ENCODE peak calls at places on chromosomes 16 and 17, in four cellular contexts. U, C, F and G are unnamed samples.
A peak's percentile ranks its signal among the peaks of the same experiment; 100 is the strongest.

GRCh38 chr17:8391711-8392110 is 5.9 kb downstream of the RNF222 start:
- DNase-seq in C (no peak), U (no peak), F (no peak), G (no peak)

GRCh38 chr16:11586856-11587642 is at the start of gene LITAF:
- DNase-seq in F (peak; percentile 55), U (peak; percentile 55), C (no peak), G (peak; percentile 59)

GRCh38 chr17:58330997-58331814 is 2.6 kb upstream of the TSPOAP1 start:
- DNase-seq in F (peak; percentile 92), C (no peak), U (no peak), G (peak; percentile 12)

GRCh38 chr16:30663820-30664528 is 5.7 kb downstream of the FBRS start:
- DNase-seq in C (no peak), F (no peak), U (no peak), G (no peak)

GRCh38 chr17:68533887-68534700 is 21.9 kb downstream of the PRKAR1A start:
- DNase-seq in C (no peak), F (no peak), U (no peak), G (no peak)

GRCh38 chr17:72634621-72635020 is 457.9 kb downstream of the SLC39A11 start:
- DNase-seq in C (no peak), U (no peak), F (no peak), G (no peak)

GRCh38 chr16:68086336-68086821 is 1.2 kb downstream of the NFATC3 start:
- DNase-seq in U (peak; percentile 25), C (peak; percentile 69), F (peak; percentile 65), G (no peak)

GRCh38 chr17:57810740-57811632 is 38.9 kb downstream of the MRPS23 start:
- DNase-seq in U (peak; percentile 37), C (peak; percentile 25), F (no peak), G (no peak)

GRCh38 chr17:4928881-4929280 is 3.2 kb upstream of the GP1BA start:
- DNase-seq in F (no peak), C (no peak), U (no peak), G (no peak)

DNA sequence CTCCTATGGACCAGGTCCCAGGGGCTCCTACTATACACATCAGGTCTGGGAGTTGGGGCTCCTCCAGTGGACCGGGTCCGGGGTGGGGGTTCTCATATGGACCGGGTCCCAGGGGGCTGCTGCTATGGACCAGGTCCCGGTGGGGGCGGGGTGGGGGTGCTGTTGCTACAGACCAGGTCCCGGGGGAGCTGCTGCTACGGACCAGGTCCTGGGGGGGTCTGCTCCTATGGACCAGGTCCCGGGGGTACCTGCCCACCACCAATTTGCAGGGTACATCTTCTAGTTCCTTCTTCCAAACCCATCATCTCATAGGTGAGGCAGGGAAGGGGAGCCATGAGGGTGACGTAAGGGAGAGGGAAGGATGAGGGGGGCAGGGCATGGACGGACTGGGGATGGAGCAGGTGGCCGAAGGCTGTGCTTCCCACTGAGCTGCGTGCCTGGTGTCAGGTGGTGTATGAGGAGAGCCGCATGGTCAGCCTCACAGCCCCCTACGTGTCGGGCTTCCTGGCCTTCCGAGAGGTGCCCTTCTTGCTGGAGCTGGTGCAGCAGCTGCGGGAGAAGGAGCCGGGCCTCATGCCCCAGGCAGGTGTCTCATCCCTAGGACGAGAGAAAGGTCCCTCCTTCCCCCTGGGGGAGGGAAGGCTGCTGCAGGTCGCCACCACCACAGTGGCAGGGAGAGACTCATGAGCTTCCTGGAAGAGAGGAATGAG is 6.6 kb downstream of the ENDOV start:
- DNase-seq in U (no peak), C (no peak), F (no peak), G (no peak)
- TF ChIP-seq ELF4 in U (no peak), C (no peak), F (no peak), G (no peak)

GRCh38 chr17:43722921-43723665 is 35.5 kb downstream of the SOST start:
- DNase-seq in U (no peak), C (no peak), F (no peak), G (no peak)

GRCh38 chr17:43720311-43721060 is 38.1 kb downstream of the SOST start:
- DNase-seq in U (no peak), C (peak; percentile 41), F (peak; percentile 52), G (peak; percentile 81)

GRCh38 chr17:43722269-43722619 is 36.3 kb downstream of the SOST start:
- DNase-seq in F (no peak), C (no peak), U (no peak), G (no peak)

GRCh38 chr17:43721537-43722268 is 36.9 kb downstream of the SOST start:
- DNase-seq in C (no peak), F (peak; percentile 29), U (no peak), G (no peak)

DNA sequence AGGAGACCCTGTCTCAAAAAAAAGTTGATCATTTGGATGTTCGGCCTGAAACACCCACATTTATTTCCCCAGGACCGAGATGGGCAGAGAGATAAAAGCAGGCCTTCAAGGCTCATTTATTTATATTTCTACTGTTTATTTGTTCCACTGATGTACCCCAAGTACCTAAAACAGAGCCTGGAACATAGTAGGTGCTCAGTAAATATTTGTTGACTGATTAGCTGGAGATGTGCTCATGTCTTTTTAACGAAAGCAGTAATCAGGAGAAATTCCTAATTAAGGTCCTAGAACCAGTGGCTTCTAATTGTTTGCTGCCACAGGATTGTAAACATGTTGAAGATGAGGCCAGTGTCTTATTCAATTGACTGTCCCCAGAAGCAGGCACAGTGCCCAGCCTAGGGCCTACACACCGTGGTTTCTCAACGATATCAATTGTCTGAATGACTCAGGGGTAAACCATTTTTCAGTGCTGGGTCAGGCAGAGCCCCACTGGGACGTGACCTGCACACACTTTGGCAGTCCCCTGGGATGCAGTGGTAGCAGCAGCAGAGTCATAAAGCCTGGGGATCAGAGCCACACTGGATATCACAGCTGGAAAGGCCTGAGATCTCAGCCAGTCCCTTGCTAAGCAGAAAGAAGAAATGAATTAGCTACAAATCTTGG is 34.8 kb downstream of the SOST start:
- DNase-seq in F (no peak), U (peak; percentile 33), C (peak; percentile 17), G (no peak)
- TF ChIP-seq ELF4 in F (no peak), U (no peak), C (no peak), G (no peak)

GRCh38 chr17:15978606-15979005 is 20.9 kb downstream of the ZSWIM7 start:
- DNase-seq in U (no peak), C (no peak), F (no peak), G (no peak)
- TF ChIP-seq ELF4 in U (no peak), C (no peak), F (no peak), G (no peak)

DNA sequence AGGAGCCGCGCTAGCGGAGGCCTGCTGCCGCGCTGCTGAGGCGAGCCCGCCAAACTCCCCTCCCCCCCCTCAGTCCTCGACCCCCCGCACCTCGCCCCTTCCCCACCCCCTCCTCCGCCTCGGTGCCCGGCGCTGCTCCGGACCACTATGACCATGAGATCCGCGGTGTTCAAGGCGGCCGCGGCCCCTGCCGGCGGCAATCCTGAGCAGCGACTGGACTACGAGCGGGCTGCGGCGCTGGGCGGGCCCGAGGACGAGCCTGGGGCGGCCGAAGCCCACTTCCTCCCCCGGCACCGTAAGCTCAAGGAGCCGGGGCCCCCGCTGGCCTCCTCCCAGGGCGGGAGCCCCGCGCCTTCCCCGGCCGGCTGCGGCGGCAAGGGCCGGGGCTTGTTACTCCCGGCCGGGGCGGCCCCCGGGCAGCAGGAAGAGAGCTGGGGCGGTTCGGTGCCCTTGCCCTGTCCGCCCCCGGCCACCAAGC is 734 bp downstream of the MSL1 start:
- DNase-seq in U (no peak), C (no peak), F (peak; percentile 55), G (peak; percentile 59)
- TF ChIP-seq ELF4 in U (no peak), C (no peak), F (no peak), G (no peak)

GRCh38 chr17:39927928-39928867 is 666 bp downstream of the LRRC3C start:
- DNase-seq in C (peak; percentile 72), F (no peak), U (peak; percentile 25), G (peak; percentile 77)
- TF ChIP-seq ELF4 in C (no peak), F (no peak), U (no peak), G (no peak)

DNA sequence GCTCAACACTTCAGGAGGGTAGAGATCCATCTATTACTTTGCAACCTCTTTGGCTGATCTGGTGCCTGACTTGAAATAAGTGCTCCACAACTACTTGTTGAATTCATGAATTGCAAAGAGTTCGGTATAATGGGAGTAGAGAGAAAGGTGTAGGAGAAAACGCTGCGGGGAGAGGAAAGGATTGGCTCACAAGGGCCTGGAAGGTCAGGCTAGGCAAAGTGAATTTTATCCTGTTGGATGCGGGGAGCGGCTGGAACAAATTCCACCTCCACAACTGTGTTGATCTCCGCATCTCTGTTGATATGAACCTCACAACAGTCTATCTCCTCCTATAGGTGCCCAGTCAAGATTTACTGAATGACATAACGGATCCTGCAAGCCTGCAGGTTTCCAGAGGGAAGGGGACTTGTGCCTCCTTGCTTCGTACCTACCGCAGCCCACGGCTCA is 685 bp downstream of the SLX4 start:
- DNase-seq in U (no peak), C (no peak), F (peak; percentile 42), G (no peak)
- TF ChIP-seq ELF4 in U (no peak), C (no peak), F (no peak), G (no peak)

GRCh38 chr16:75264531-75264998 is 13.1 kb upstream of the BCAR1 start:
- DNase-seq in U (no peak), F (no peak), C (no peak), G (no peak)
- TF ChIP-seq ELF4 in U (no peak), F (no peak), C (no peak), G (no peak)